ENCODE peak calls at places on chromosomes 3 and 15, in six cellular contexts. G is esophagus squamous epithelium, Z is ovary, F is GM23338, W is mucosa of descending colon, M is GM12878. Y is an unnamed sample. For H3K36me3, the result is how much of the 10 kb centered on the place peaks cover.

GRCh38 chr3:112002458-112002971 is 3.8 kb downstream of the TAGLN3 start:
- DNase-seq in G (no peak), Z (no peak), F (no peak), W (no peak), M (no peak), Y (no peak)

GRCh38 chr3:112744068-112744467 is 102.6 kb downstream of the CD200R1L start:
- DNase-seq in G (no peak), Z (no peak), F (no peak), W (no peak), M (no peak), Y (no peak)

GRCh38 chr15:49900836-49901235 is 218.2 kb downstream of the ATP8B4 start:
- DNase-seq in G (no peak), Z (no peak), F (no peak), W (no peak), M (no peak), Y (no peak)

GRCh38 chr15:63498815-63499549 is 5.4 kb upstream of the USP3 start:
- DNase-seq in G (no peak), Z (no peak), F (no peak), W (no peak), M (no peak), Y (no peak)

GRCh38 chr15:78408961-78409360 is 29.1 kb upstream of the IREB2 start:
- DNase-seq in G (no peak), Z (no peak), F (no peak), W (no peak), M (no peak), Y (no peak)

GRCh38 chr15:68578960-68579935 is at the start of gene CORO2B:
- DNase-seq in G (no peak), Z (peak), F (peak), W (peak), M (no peak), Y (no peak)

GRCh38 chr15:23504003-23504402 is 57.0 kb upstream of the GOLGA6L2 start:
- DNase-seq in G (no peak), Z (no peak), F (peak), W (no peak), M (no peak), Y (no peak)

GRCh38 chr3:112175037-112175436 is 42.0 kb upstream of the GCSAM start:
- DNase-seq in G (no peak), Z (no peak), F (no peak), W (no peak), M (no peak), Y (no peak)

GRCh38 chr3:2303567-2303966 is 204.9 kb downstream of the CNTN4 start:
- DNase-seq in G (no peak), Z (no peak), F (peak), W (no peak), M (no peak), Y (no peak)

GRCh38 chr15:29788433-29789034 is 33.7 kb downstream of the TJP1 start:
- DNase-seq in G (no peak), Z (no peak), F (no peak), W (no peak), M (no peak), Y (no peak)

GRCh38 chr3:159814161-159814560 is 174.5 kb upstream of the IL12A start:
- DNase-seq in G (no peak), Z (no peak), F (peak), W (peak), M (no peak), Y (no peak)

GRCh38 chr3:78540485-78540884 is 1227.3 kb downstream of the ROBO1 start:
- DNase-seq in G (no peak), Z (no peak), F (no peak), W (no peak), M (no peak), Y (no peak)

GRCh38 chr3:50671331-50671730 is 3.4 kb upstream of the DOCK3 start:
- DNase-seq in G (no peak), Z (no peak), F (no peak), W (no peak), M (no peak), Y (no peak)

GRCh38 chr15:36914962-36915808 is 185.2 kb downstream of the MEIS2 start:
- DNase-seq in G (no peak), Z (no peak), F (no peak), W (no peak), M (no peak), Y (no peak)

GRCh38 chr15:61034793-61035710 is 194.1 kb downstream of the RORA start:
- DNase-seq in G (no peak), Z (no peak), F (no peak), W (no peak), M (no peak), Y (no peak)

GRCh38 chr3:186587183-186587582 is 16.7 kb downstream of the DNAJB11 start:
- DNase-seq in G (no peak), Z (no peak), F (no peak), W (no peak), M (no peak), Y (no peak)

GRCh38 chr3:186589856-186590579 is 19.5 kb downstream of the DNAJB11 start:
- DNase-seq in G (no peak), Z (no peak), F (no peak), W (no peak), M (no peak), Y (no peak)

GRCh38 chr3:186588619-186589018 is 18.1 kb downstream of the DNAJB11 start:
- DNase-seq in G (no peak), Z (no peak), F (no peak), W (no peak), M (no peak), Y (no peak)

GRCh38 chr3:186590580-186591296 is 20.2 kb downstream of the DNAJB11 start:
- DNase-seq in G (no peak), Z (no peak), F (no peak), W (no peak), M (no peak), Y (no peak)

DNA sequence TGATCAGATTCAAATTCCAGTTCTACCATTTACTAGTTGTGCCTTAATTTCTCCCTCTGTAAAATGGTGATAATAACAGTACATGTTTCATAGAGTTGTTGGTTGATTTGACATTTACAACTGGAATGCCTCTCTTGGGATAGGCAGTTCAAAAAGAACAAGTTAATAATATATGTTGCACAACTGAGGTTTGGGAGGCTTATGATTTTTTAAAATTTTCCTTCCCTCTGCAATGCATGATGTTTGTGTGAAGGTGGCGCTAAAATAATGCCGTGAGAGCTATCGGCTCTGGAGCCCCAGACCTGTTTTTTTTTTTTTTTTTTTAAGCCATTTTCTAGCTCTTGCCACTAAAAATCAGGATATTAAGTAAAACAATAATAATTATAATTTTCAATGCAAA is 18.6 kb downstream of the DNAJB11 start:
- DNase-seq in G (no peak), Z (no peak), F (peak), W (no peak), M (no peak), Y (no peak)
- TF ChIP-seq CTCF in G (no peak), Z (no peak), F (peak), W (no peak), M (no peak), Y (peak)

GRCh38 chr3:104281713-104282112 is 1085.0 kb upstream of the ALCAM start:
- DNase-seq in G (no peak), Z (no peak), F (no peak), W (no peak), M (no peak), Y (no peak)

GRCh38 chr3:104275199-104275598 is 1091.5 kb upstream of the ALCAM start:
- DNase-seq in G (no peak), Z (no peak), F (no peak), W (no peak), M (no peak), Y (no peak)

DNA sequence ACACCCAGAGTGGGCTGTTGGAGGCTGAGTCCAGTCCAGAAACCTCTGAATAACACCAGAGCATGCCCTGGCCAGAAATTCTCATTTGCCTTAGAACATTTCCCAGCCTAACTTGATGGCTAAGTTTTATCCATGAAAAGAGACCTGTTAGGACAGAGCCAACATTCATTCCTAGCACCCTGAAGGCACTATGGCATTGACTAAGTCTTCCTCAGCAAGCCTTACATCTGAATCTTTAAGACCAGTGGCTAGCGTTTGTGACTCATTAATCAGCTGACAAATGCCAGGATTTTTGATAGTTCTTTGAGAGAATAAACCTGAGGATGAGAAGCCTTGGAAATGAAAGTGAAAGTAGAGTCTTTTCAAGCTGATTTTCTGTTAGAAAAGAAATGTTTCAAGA is 1087.1 kb upstream of the ALCAM start:
- DNase-seq in G (no peak), Z (no peak), F (no peak), W (no peak), M (no peak), Y (no peak)
- H3K4me3 ChIP-seq in G (peak), Z (no peak), F (no peak), W (no peak), M (no peak), Y (no peak)

GRCh38 chr3:52655895-52656294 is 29.8 kb downstream of the PBRM1 start:
- DNase-seq in G (no peak), Z (no peak), F (no peak), W (no peak), M (no peak), Y (no peak)

GRCh38 chr3:52649461-52650210 is 36.1 kb downstream of the PBRM1 start:
- DNase-seq in G (no peak), Z (no peak), F (no peak), W (no peak), M (no peak), Y (no peak)

GRCh38 chr3:52650437-52650836 is 35.3 kb downstream of the PBRM1 start:
- DNase-seq in G (no peak), Z (no peak), F (no peak), W (no peak), M (no peak), Y (no peak)

GRCh38 chr3:52651592-52651991 is 34.1 kb downstream of the PBRM1 start:
- DNase-seq in G (no peak), Z (no peak), F (no peak), W (no peak), M (no peak), Y (no peak)
- H3K36me3 ChIP-seq in G (under half), Z (under half), F (under half), W (under half), M (under half), Y (under half)

GRCh38 chr3:155712008-155712407 is 32.9 kb downstream of the PLCH1 start:
- DNase-seq in G (no peak), Z (no peak), F (no peak), W (no peak), M (peak), Y (no peak)

GRCh38 chr3:155714295-155714718 is 30.6 kb downstream of the PLCH1 start:
- DNase-seq in G (no peak), Z (no peak), F (peak), W (no peak), M (no peak), Y (no peak)
- TF ChIP-seq CTCF in G (no peak), Z (no peak), F (no peak), W (no peak), M (no peak), Y (no peak)

GRCh38 chr3:58680896-58681525 is 14.4 kb upstream of the FAM3D start:
- DNase-seq in G (no peak), Z (no peak), F (no peak), W (no peak), M (no peak), Y (no peak)
- H3K4me3 ChIP-seq in G (no peak), Z (no peak), F (no peak), W (no peak), M (no peak), Y (no peak)

DNA sequence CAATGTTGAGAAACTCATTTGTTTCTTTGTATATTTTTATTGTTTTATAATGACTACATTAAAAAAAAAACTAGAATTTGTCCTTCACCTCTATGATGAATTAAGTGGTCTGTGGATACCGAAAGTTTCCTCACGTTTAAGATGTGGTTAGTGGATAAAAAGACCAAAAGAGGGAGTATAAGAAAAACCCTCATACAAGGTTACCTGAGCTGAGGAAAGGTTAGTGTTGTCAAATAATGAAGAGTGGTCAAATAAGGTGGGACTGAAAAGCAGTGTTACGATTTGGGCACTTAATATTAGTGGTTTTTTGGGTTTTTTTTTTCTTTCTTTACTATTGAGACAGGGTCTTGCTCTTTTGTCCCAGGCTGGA is 21.2 kb downstream of the RASA2 start:
- DNase-seq in G (no peak), Z (no peak), F (no peak), W (no peak), M (no peak), Y (no peak)
- H3K36me3 ChIP-seq in G (under half), Z (under half), F (under half), W (under half), M (under half), Y (under half)

GRCh38 chr3:184227481-184227935 is 1.9 kb upstream of the VWA5B2 start:
- DNase-seq in G (no peak), Z (no peak), F (peak), W (no peak), M (no peak), Y (no peak)

GRCh38 chr3:184230603-184231528 is 1.5 kb downstream of the VWA5B2 start:
- DNase-seq in G (no peak), Z (no peak), F (peak), W (no peak), M (no peak), Y (no peak)

GRCh38 chr3:184228376-184229137 is 828 bp upstream of the VWA5B2 start:
- DNase-seq in G (no peak), Z (no peak), F (no peak), W (no peak), M (no peak), Y (no peak)

GRCh38 chr3:184230081-184230602 is 757 bp downstream of the VWA5B2 start:
- DNase-seq in G (no peak), Z (no peak), F (peak), W (no peak), M (no peak), Y (no peak)

DNA sequence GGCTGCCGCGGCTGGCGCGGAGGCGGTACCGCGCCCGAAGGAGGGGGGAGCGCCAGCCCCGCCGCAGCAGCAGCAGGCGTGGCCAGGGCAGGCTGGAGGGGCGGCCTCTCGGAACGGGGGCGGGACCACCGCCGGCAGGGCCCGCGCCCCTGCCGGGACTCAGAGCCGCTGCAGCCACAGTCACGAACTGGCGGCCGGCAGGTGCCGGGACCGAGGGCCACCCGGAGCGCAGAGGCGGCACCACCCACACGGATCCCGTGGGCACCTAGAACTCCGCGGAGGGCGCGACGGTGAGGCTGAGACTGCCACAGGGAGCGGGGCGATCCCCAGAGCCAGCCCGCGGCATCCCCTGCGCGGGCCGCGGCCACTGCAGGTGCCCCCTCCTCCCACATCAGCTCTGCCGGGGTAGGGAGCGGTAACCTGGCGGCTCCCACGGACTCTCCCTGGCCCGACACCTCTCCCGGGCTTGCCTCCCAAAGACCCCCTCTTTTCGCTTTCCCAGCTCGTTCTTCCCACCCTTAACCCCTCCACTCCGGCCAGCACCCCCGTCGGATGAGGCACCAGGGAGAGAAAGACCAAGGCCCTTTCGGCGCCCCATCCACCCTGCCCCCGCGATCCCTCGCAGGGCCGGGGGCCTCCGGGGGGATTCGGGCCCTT is at the start of gene VWA5B2:
- DNase-seq in G (no peak), Z (no peak), F (peak), W (peak), M (no peak), Y (peak)
- TF ChIP-seq CTCF in G (peak), Z (no peak), F (no peak), W (no peak), M (no peak), Y (peak)

Y was measured in GM06990.